ENCODE peak calls at places on chromosomes 2 and 18, in four cellular contexts. Q is SK-N-SH, M is H1, X is WTC11. N is an unnamed sample.
A peak's percentile ranks its signal among the peaks of the same experiment; 100 is the strongest.

GRCh38 chr18:24421831-24422230 is 4.6 kb upstream of the IMPACT start:
- DNase-seq in X (no peak), Q (no peak), M (no peak), N (no peak)

GRCh38 chr2:105812180-105813044 is 67.7 kb downstream of the NCK2 start:
- DNase-seq in X (no peak), Q (peak; percentile 44), M (no peak), N (no peak)

GRCh38 chr2:98664323-98664722 is 55.9 kb downstream of the UNC50 start:
- DNase-seq in X (no peak), Q (no peak), M (no peak), N (no peak)

GRCh38 chr2:128357561-128358370 is 39.1 kb upstream of the HS6ST1 start:
- DNase-seq in M (no peak), X (no peak), Q (no peak), N (no peak)

GRCh38 chr2:55011741-55012574 is 38.3 kb downstream of the RTN4 start:
- DNase-seq in X (no peak), Q (no peak), M (no peak), N (no peak)

GRCh38 chr2:207534390-207534789 is 4.6 kb downstream of the CREB1 start:
- DNase-seq in Q (no peak), X (no peak), M (no peak), N (no peak)

GRCh38 chr2:133530645-133531044 is 37.6 kb downstream of the NCKAP5 start:
- DNase-seq in Q (no peak), M (no peak), X (no peak), N (no peak)

GRCh38 chr2:12177052-12177994 is 430.9 kb downstream of the LPIN1 start:
- DNase-seq in X (no peak), Q (peak; percentile 80), M (no peak), N (peak; percentile 94)

GRCh38 chr18:31931163-31931885 is 11.6 kb downstream of the TRAPPC8 start:
- DNase-seq in M (no peak), Q (peak; percentile 72), X (no peak), N (no peak)

GRCh38 chr18:60691061-60691460 is 318.5 kb upstream of the MC4R start:
- DNase-seq in Q (no peak), M (no peak), X (no peak), N (no peak)

GRCh38 chr18:66764225-66764624 is 160.3 kb upstream of the CDH19 start:
- DNase-seq in Q (no peak), X (no peak), M (no peak), N (no peak)

GRCh38 chr2:4745596-4745995 is 946.6 kb upstream of the SOX11 start:
- DNase-seq in X (no peak), M (no peak), Q (no peak), N (no peak)

GRCh38 chr18:57171026-57171425 is 24.1 kb downstream of the BOD1L2 start:
- DNase-seq in Q (no peak), X (no peak), M (no peak), N (no peak)

GRCh38 chr2:219182331-219183150 is 4.5 kb downstream of the RETREG2 start:
- DNase-seq in M (no peak), Q (no peak), X (no peak), N (no peak)

GRCh38 chr18:39414009-39414700 is 1848.6 kb upstream of the CELF4 start:
- DNase-seq in M (no peak), Q (no peak), X (no peak), N (no peak)

GRCh38 chr2:157414050-157414449 is 29.8 kb downstream of the CYTIP start:
- DNase-seq in M (no peak), Q (no peak), X (no peak), N (no peak)

GRCh38 chr18:25422230-25422629 is 70.3 kb upstream of the ZNF521 start:
- DNase-seq in Q (no peak), M (no peak), X (no peak), N (no peak)

GRCh38 chr2:164981217-164981990 is 26.1 kb upstream of the SLC38A11 start:
- DNase-seq in Q (no peak), X (no peak), M (no peak), N (no peak)

GRCh38 chr18:3585656-3586509 is 135.9 kb downstream of the TGIF1 start:
- DNase-seq in Q (peak; percentile 73), M (peak; percentile 63), X (peak; percentile 90), N (peak; percentile 93)

GRCh38 chr2:75608684-75609333 is 37.8 kb upstream of the MRPL19 start:
- DNase-seq in M (peak; percentile 66), Q (peak; percentile 80), X (peak; percentile 80), N (peak; percentile 71)

GRCh38 chr2:10963155-10963554 is 51.4 kb downstream of the KCNF1 start:
- DNase-seq in X (no peak), Q (no peak), M (no peak), N (no peak)

GRCh38 chr2:38178556-38179419 is 102.8 kb upstream of the CYP1B1 start:
- DNase-seq in Q (no peak), M (no peak), X (no peak), N (no peak)

GRCh38 chr18:29596959-29597358 is 1420.0 kb upstream of the CDH2 start:
- DNase-seq in M (no peak), X (no peak), Q (no peak), N (no peak)
- TF ChIP-seq TEAD4 in M (no peak), X (no peak), Q (no peak), N (no peak)

GRCh38 chr2:235008584-235009044 is 56.8 kb downstream of the SH3BP4 start:
- DNase-seq in M (no peak), Q (no peak), X (no peak), N (no peak)
- TF ChIP-seq TEAD4 in M (no peak), Q (no peak), X (no peak), N (no peak)

DNA sequence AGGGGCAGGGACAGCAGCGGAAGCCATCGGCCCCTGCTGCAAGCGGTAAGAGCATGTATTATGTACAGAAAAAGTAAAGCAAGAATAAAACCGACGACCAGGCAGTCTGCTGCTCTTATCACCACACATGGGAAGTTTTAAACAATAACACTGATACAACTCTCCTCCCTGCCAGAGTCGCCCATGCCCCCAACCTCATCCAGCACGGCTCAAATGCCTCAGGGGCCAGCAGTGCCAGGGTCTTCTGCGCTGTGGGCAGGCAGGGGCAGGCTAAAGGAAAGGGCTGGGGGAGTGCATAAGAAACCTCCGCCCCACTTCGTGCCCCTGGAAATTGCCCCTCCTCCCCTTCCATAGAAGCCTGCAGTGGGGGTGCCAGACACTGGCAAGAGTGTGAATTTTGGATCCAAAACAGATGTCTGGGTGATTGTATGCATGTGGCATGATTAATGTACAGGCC is 10.1 kb downstream of the TEX51 start:
- DNase-seq in X (no peak), M (no peak), Q (peak; percentile 69), N (no peak)
- TF ChIP-seq TEAD4 in X (no peak), M (no peak), Q (no peak), N (no peak)

GRCh38 chr2:204325468-204325867 is 219.8 kb upstream of the PARD3B start:
- DNase-seq in Q (peak; percentile 72), X (peak; percentile 57), M (peak; percentile 44), N (peak; percentile 55)

GRCh38 chr2:204331180-204331579 is 214.1 kb upstream of the PARD3B start:
- DNase-seq in Q (no peak), X (no peak), M (no peak), N (no peak)

GRCh38 chr2:204328350-204328749 is 216.9 kb upstream of the PARD3B start:
- DNase-seq in Q (no peak), X (no peak), M (no peak), N (no peak)

GRCh38 chr2:204332706-204333105 is 212.6 kb upstream of the PARD3B start:
- DNase-seq in X (no peak), Q (no peak), M (no peak), N (no peak)

GRCh38 chr2:204329532-204329931 is 215.7 kb upstream of the PARD3B start:
- DNase-seq in Q (no peak), X (no peak), M (no peak), N (no peak)
- TF ChIP-seq TEAD4 in Q (no peak), X (no peak), M (no peak), N (no peak)

GRCh38 chr2:77552956-77553355 is 30.8 kb upstream of the LRRTM4 start:
- DNase-seq in M (no peak), X (no peak), Q (no peak), N (no peak)
- TF ChIP-seq TEAD4 in M (no peak), X (no peak), Q (no peak), N (no peak)

N was measured in K562.